ENCODE peak calls at places on chromosomes 12 and 14, in four cellular contexts. H is HepG2, W is H1, G is K562. L is an unnamed sample.

GRCh38 chr12:5557906-5558305 is 126.0 kb downstream of the NTF3 start:
- DNase-seq in H (no peak), W (peak; percentile 28), G (no peak), L (no peak)

GRCh38 chr14:49633650-49634546 is 1.1 kb downstream of the DNAAF2 start:
- DNase-seq in H (peak; percentile 89), W (peak; percentile 97), G (peak; percentile 87), L (peak; percentile 83)

GRCh38 chr14:20489093-20489994 is 16.0 kb upstream of the RNASE10 start:
- DNase-seq in H (peak; percentile 78), W (no peak), G (no peak), L (no peak)

GRCh38 chr12:47156167-47156736 is 76.5 kb upstream of the AMIGO2 start:
- DNase-seq in H (no peak), W (no peak), G (peak; percentile 36), L (no peak)

GRCh38 chr12:120474092-120474960 is 4.8 kb upstream of the SRSF9 start:
- DNase-seq in H (no peak), W (no peak), G (peak; percentile 56), L (no peak)

GRCh38 chr14:88503754-88504406 is 50.9 kb downstream of the PTPN21 start:
- DNase-seq in H (no peak), W (no peak), G (no peak), L (no peak)

GRCh38 chr14:104870368-104871144 is 5.5 kb downstream of the CEP170B start:
- DNase-seq in H (peak; percentile 21), W (peak; percentile 81), G (peak; percentile 33), L (no peak)

GRCh38 chr14:89420502-89420901 is 3.5 kb upstream of the FOXN3 start:
- DNase-seq in H (peak; percentile 43), W (no peak), G (no peak), L (no peak)

GRCh38 chr14:96363751-96364336 is 518 bp downstream of the GSKIP start:
- DNase-seq in H (peak; percentile 48), W (no peak), G (peak; percentile 15), L (peak; percentile 30)

GRCh38 chr14:54625158-54625557 is 58.2 kb downstream of the SAMD4A start:
- DNase-seq in H (no peak), W (no peak), G (no peak), L (no peak)

GRCh38 chr14:104595116-104595675 is 9.4 kb downstream of the TMEM179 start:
- DNase-seq in H (no peak), W (no peak), G (no peak), L (no peak)

GRCh38 chr14:32560213-32560857 is 231.2 kb downstream of the AKAP6 start:
- DNase-seq in H (peak; percentile 82), W (peak; percentile 60), G (peak; percentile 46), L (no peak)

GRCh38 chr14:32565256-32565655 is 236.2 kb downstream of the AKAP6 start:
- DNase-seq in H (no peak), W (no peak), G (no peak), L (no peak)

GRCh38 chr14:32561520-32561919 is 232.4 kb downstream of the AKAP6 start:
- DNase-seq in H (no peak), W (no peak), G (no peak), L (no peak)

GRCh38 chr14:32567543-32568384 is 238.7 kb downstream of the AKAP6 start:
- DNase-seq in H (no peak), W (no peak), G (no peak), L (no peak)

DNA sequence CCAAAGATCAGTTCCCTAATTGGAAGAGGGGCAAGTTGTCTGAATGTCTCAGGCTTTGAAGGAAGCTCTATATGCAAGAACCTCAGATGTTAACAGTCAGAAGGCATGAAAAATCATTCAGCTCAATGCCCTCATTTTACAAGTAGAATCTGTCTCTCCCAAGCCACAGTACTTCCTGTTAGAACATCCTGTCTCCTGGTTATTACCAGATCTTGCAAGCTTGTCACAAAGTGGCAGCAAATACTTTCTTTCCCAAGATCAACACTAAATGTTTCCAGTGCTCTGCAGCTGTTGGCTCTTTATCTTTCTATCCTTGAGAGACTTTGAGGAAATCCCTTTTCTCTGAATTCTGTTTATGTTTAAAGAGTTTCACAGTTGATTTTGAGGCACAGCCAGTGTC is 235.5 kb downstream of the AKAP6 start:
- DNase-seq in H (no peak), W (no peak), G (no peak), L (no peak)
- TF ChIP-seq POLR2AphosphoS5 in H (no peak), W (no peak), G (no peak), L (no peak)

DNA sequence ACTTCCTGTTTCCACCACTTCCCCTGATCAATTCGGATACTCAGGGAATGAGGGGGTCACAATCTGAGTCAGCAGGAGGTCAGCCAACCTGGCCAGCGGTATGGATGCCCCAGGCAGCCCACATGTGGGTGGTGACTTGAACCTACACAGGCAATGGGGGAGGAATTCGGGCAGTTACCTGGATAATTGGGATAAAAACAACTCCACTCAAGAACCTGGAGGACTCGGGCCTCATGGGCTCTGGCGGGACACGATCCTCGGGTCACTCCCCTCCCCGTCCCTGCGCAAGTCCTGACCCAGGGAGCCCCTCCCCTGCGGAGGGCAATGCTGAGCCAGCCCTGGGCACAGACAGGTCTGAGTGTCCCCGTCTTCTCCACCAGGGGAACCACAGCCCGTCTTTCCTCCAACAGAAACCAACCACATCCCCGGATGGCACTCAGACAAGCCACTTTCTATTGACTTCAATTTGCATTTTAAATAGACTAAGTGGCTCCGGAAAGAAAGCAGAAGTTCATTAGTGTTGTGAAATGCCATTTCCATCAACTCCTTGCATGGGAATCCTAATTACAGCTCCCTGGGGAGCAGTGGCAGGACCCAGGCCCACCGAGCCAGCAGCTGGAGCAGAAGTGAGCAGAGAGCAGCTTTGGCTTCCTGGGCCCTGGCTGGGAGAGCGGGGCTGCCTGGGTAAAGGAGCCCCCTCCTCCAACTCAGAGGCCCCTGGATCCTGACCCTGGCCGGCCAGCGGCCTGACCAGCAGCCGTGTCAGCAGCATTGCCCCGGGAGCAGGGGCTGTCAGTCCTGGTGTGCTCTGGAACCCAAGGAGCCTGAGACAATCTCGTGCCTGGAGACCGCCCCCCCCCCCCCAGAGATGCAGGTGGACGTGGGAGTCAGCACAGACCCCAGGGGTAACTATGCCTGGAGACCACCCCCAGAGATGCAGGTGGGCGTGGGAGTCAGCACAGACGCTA is 374.1 kb downstream of the ADGRD1 start:
- DNase-seq in H (no peak), W (peak; percentile 45), G (peak; percentile 36), L (no peak)
- TF ChIP-seq TAF1 in H (no peak), W (no peak), G (no peak), L (no peak)

DNA sequence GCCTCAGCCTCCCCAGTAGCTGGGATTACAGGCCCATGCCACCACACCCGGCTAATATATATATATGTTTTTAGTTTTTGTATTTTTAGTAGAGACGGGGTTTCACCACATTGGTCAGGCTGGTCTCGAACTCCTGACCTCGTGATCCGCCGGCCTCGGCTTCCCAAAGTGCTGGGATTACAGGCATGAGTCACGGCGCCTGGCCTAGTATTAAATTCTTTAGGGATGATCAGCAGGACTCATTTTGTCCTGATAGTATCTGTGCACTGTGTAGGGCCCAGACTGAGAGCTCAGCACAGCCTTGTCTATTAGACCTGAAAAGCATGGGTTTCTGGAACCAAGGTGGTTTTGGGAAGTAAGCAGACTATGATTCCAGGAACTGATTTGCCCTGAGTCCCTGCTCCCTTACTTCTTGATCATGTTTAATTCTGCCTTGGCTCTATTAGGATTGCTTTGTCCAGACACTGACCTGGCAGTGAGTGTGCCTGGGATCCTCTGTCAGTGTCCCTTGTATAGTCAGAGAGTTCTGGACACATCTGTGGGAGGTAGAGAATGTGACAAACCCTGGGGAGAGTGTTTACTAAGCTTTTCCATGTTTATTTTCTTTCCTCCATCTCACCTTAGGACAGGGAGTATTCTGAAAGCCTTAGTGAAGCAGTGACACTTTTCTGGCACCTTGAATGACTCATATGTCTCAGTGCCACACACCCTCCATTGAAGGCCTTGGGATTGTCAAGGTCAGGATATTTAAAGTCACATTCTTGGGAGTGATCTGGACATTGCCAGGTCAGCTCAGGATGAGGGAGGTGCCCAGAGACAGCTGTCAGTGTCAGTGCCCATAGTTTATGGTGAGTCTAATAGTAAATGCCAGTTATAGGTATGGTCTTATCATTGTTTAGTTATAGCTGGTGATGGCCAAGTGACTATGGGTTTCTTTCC is 34.8 kb upstream of the CTDSP2 start:
- DNase-seq in H (no peak), W (no peak), G (no peak), L (no peak)
- TF ChIP-seq POLR2A in H (no peak), W (no peak), G (no peak), L (no peak)

GRCh38 chr12:76020731-76021672 is 10.6 kb downstream of the PHLDA1 start:
- DNase-seq in H (no peak), W (no peak), G (no peak), L (no peak)
- TF ChIP-seq POLR2AphosphoS5 in H (no peak), W (no peak), G (no peak), L (no peak)

DNA sequence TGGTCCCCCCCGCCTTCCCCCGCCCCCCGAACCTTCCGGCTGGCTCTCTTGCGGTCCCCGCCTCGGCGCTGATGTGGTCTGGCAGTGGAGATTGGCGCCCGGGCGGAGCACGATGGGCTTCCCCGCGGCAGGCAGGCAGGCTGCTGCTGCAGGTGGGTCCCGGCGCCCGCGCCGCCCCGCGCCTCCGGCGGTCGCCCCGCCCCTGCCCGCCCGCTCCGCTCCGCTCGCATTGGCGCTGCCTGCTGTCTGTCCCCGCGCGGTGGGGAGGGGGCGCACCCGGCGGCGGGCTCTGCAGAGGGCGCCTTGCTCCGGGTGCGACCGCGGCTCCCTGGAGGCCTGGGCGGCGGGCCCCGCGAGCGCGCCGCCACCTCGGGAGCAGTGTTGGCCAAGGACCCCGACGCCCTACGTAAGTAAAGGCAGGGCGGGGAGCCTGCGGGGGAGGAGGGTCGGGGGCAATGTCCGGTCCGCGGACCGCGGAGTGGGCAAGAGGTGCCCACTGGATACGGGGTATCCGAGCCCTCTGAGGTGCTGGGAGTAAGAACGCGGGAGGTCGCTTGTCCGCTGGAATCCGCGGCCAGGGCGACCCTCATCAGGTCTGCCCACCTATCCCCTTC is at the start of gene AKAP5:
- DNase-seq in H (peak; percentile 46), W (peak; percentile 91), G (peak; percentile 78), L (peak; percentile 43)
- TF ChIP-seq TAF1 in H (no peak), W (no peak), G (no peak), L (no peak)

GRCh38 chr12:3284411-3284810 is 206.6 kb upstream of the PRMT8 start:
- DNase-seq in H (no peak), W (no peak), G (no peak), L (no peak)
- TF ChIP-seq POLR2A in H (no peak), W (no peak), G (no peak), L (no peak)

GRCh38 chr12:52708010-52708409 is 4.7 kb upstream of the KRT77 start:
- DNase-seq in H (no peak), W (no peak), G (peak; percentile 64), L (no peak)

GRCh38 chr12:52714887-52715281 is 11.6 kb upstream of the KRT77 start:
- DNase-seq in H (no peak), W (no peak), G (no peak), L (no peak)

GRCh38 chr12:52713960-52714886 is 10.9 kb upstream of the KRT77 start:
- DNase-seq in H (no peak), W (peak; percentile 79), G (no peak), L (no peak)

GRCh38 chr12:52715416-52715815 is 12.1 kb upstream of the KRT77 start:
- DNase-seq in H (peak; percentile 31), W (peak; percentile 78), G (peak; percentile 38), L (no peak)

GRCh38 chr12:52710744-52711143 is 7.4 kb upstream of the KRT77 start:
- DNase-seq in H (no peak), W (no peak), G (no peak), L (no peak)
- TF ChIP-seq POLR2AphosphoS5 in H (no peak), W (no peak), G (no peak), L (no peak)

L was measured in GM12892.